ENCODE peak calls at places on chromosomes 12 and 14, in five cellular contexts. N, K, P, E and Z are unnamed samples.

GRCh38 chr12:127334924-127335644 is 931.9 kb upstream of the TMEM132C start:
- DNase-seq in K (no peak), E (no peak), P (no peak), N (no peak), Z (no peak)

GRCh38 chr12:93061414-93062099 is 132.5 kb upstream of the EEA1 start:
- DNase-seq in K (no peak), P (no peak), E (no peak), N (no peak), Z (no peak)

GRCh38 chr14:30283822-30284446 is 275.0 kb upstream of the G2E3 start:
- DNase-seq in N (peak), K (peak), E (peak), P (peak), Z (peak)

GRCh38 chr14:104349950-104350349 is 211.6 kb downstream of the KIF26A start:
- DNase-seq in N (no peak), K (no peak), E (no peak), P (no peak), Z (no peak)

GRCh38 chr14:35369701-35370191 is 34.8 kb downstream of the NFKBIA start:
- DNase-seq in K (no peak), E (peak), N (no peak), P (no peak), Z (no peak)

GRCh38 chr12:111643428-111643826 is 42.3 kb downstream of the BRAP start:
- DNase-seq in P (no peak), E (no peak), K (no peak), N (no peak), Z (no peak)

GRCh38 chr14:65788876-65789859 is 376.6 kb downstream of the FUT8 start:
- DNase-seq in P (no peak), E (no peak), K (no peak), N (no peak), Z (no peak)

GRCh38 chr12:64525461-64526160 is 73.7 kb downstream of the TBK1 start:
- DNase-seq in N (no peak), E (no peak), P (no peak), K (no peak), Z (no peak)

GRCh38 chr12:40903040-40903439 is 210.8 kb downstream of the CNTN1 start:
- DNase-seq in K (no peak), N (no peak), P (no peak), E (no peak), Z (no peak)

GRCh38 chr12:2811791-2812190 is 677 bp upstream of the ITFG2 start:
- DNase-seq in K (no peak), N (no peak), P (no peak), E (no peak), Z (no peak)

GRCh38 chr12:104632724-104633181 is 176.0 kb downstream of the CHST11 start:
- DNase-seq in N (no peak), E (no peak), P (no peak), K (no peak), Z (no peak)

GRCh38 chr12:93573552-93574223 is 1.2 kb downstream of the SOCS2 start:
- DNase-seq in E (no peak), N (no peak), P (peak), K (no peak), Z (peak)

GRCh38 chr12:2374092-2374740 is 321.4 kb downstream of the CACNA1C start:
- DNase-seq in K (no peak), E (no peak), N (no peak), P (no peak), Z (no peak)

GRCh38 chr14:20697273-20698017 is 8.9 kb downstream of the ANG start:
- DNase-seq in P (peak), N (peak), K (peak), E (no peak), Z (peak)

GRCh38 chr14:23548351-23549318 is 2.9 kb downstream of the ZFHX2 start:
- DNase-seq in N (no peak), E (no peak), P (no peak), K (peak), Z (peak)